ENCODE peak calls at places on chromosomes 3 and 15, in ten cellular contexts. A is astrocyte; F is WTC11; Z is cardiac fibroblast; W is CD8-positive, alpha-beta T cell; U is activated B cell treated with CpG ODN at 0.5 μM for 24 hours; M is fibroblast of pulmonary artery; D is lower leg skin; R is colonic mucosa; L is left ventricle myocardium inferior. O is an unnamed sample.

GRCh38 chr3:58266577-58266976 is 29.0 kb downstream of the ABHD6 start:
- DNase-seq in A (no peak), F (no peak), Z (no peak), W (no peak), U (no peak), M (peak; percentile 24), D (no peak), R (no peak), L (no peak), O (no peak)

GRCh38 chr3:189419022-189419421 is 212.2 kb upstream of the TP63 start:
- DNase-seq in A (no peak), F (no peak), Z (no peak), W (no peak), U (no peak), M (no peak), D (no peak), R (no peak), L (no peak), O (no peak)

GRCh38 chr3:16240229-16241023 is 24.3 kb downstream of the DPH3 start:
- DNase-seq in A (peak; percentile 46), F (no peak), Z (peak; percentile 88), W (no peak), U (no peak), M (peak; percentile 85), D (no peak), R (no peak), L (no peak), O (no peak)

GRCh38 chr3:122030381-122031122 is 8.5 kb upstream of the ILDR1 start:
- DNase-seq in A (peak; percentile 35), F (no peak), Z (peak; percentile 46), W (no peak), U (no peak), M (peak; percentile 52), D (no peak), R (no peak), L (no peak), O (no peak)

GRCh38 chr15:74036271-74037170 is 42.0 kb downstream of the PML start:
- DNase-seq in A (peak; percentile 22), F (peak; percentile 86), Z (peak; percentile 68), W (no peak), U (no peak), M (peak; percentile 86), D (no peak), R (peak; percentile 64), L (peak; percentile 61), O (no peak)

GRCh38 chr3:192303235-192303634 is 424.1 kb downstream of the FGF12 start:
- DNase-seq in A (no peak), F (no peak), Z (no peak), W (no peak), U (no peak), M (no peak), D (no peak), R (no peak), L (no peak), O (no peak)

GRCh38 chr3:157590273-157590672 is 87.1 kb upstream of the VEPH1 start:
- DNase-seq in A (no peak), F (no peak), Z (no peak), W (no peak), U (no peak), M (no peak), D (no peak), R (no peak), L (no peak), O (no peak)

GRCh38 chr3:142735462-142735861 is 11.6 kb downstream of the TRPC1 start:
- DNase-seq in A (no peak), F (no peak), Z (no peak), W (no peak), U (no peak), M (no peak), D (no peak), R (no peak), L (no peak), O (no peak)

GRCh38 chr3:194522579-194523046 is 35.8 kb upstream of the ATP13A3 start:
- DNase-seq in A (peak; percentile 85), F (no peak), Z (peak; percentile 75), W (no peak), U (no peak), M (peak; percentile 80), D (no peak), R (no peak), L (no peak), O (no peak)

GRCh38 chr3:66520716-66521115 is 19.9 kb upstream of the LRIG1 start:
- DNase-seq in A (peak; percentile 75), F (no peak), Z (peak; percentile 71), W (no peak), U (no peak), M (peak; percentile 66), D (no peak), R (no peak), L (no peak), O (no peak)

GRCh38 chr3:45659661-45660566 is 29.3 kb upstream of the SACM1L start:
- DNase-seq in A (peak; percentile 72), F (peak; percentile 85), Z (peak; percentile 81), W (peak; percentile 63), U (peak; percentile 37), M (peak; percentile 79), D (no peak), R (peak; percentile 88), L (peak; percentile 74), O (no peak)

GRCh38 chr3:184154909-184155643 is at the start of gene DVL3:
- DNase-seq in A (peak; percentile 37), F (peak; percentile 67), Z (peak; percentile 57), W (peak; percentile 64), U (peak; percentile 70), M (peak; percentile 60), D (no peak), R (peak; percentile 61), L (peak; percentile 78), O (no peak)

GRCh38 chr3:183439510-183439909 is 11.1 kb upstream of the MCF2L2 start:
- DNase-seq in A (no peak), F (no peak), Z (peak; percentile 45), W (no peak), U (no peak), M (no peak), D (no peak), R (no peak), L (no peak), O (no peak)

GRCh38 chr3:42495393-42495792 is 7.0 kb upstream of the VIPR1 start:
- DNase-seq in A (no peak), F (no peak), Z (no peak), W (no peak), U (no peak), M (no peak), D (no peak), R (peak; percentile 9), L (no peak), O (no peak)

GRCh38 chr3:38588276-38588971 is 61.1 kb downstream of the SCN5A start:
- DNase-seq in A (no peak), F (no peak), Z (no peak), W (peak; percentile 42), U (peak; percentile 4), M (no peak), D (no peak), R (no peak), L (peak; percentile 65), O (peak; percentile 34)

GRCh38 chr3:65492249-65492648 is 546.5 kb downstream of the MAGI1 start:
- DNase-seq in A (no peak), F (no peak), Z (no peak), W (no peak), U (no peak), M (no peak), D (no peak), R (no peak), L (no peak), O (no peak)

GRCh38 chr15:57321973-57322601 is 54.2 kb upstream of the CGNL1 start:
- DNase-seq in A (no peak), F (no peak), Z (no peak), W (no peak), U (no peak), M (no peak), D (no peak), R (no peak), L (no peak), O (no peak)

GRCh38 chr15:27527490-27528067 is 556.6 kb downstream of the GABRG3 start:
- DNase-seq in A (no peak), F (peak; percentile 49), Z (no peak), W (no peak), U (no peak), M (no peak), D (no peak), R (no peak), L (no peak), O (no peak)
- TF ChIP-seq CTCF in A (peak; percentile 7), F (peak; percentile 62), Z (no peak), W (no peak), U (no peak), M (no peak), D (no peak), R (no peak), L (no peak), O (peak; percentile 22)

DNA sequence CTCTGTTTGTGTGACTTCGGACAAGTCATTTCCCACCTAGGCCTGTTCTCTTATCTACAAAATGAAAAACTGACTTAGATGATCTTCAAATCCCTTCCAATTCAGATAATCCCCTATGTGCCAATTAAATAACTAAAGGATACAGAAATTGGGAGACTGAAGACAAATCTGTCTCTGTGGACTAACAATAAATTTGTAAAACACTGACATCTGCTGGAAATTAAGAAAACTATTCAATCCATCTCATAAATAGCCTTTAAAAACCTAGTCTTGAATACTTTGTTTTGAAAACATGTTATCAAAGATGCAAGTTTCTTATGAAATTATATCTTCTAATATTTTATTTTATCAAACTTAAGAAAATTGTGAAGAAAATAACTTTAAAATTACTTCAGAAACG is 38.3 kb downstream of the MTHFS start:
- DNase-seq in A (no peak), F (no peak), Z (peak; percentile 33), W (no peak), U (no peak), M (peak; percentile 27), D (no peak), R (no peak), L (no peak), O (no peak)
- TF ChIP-seq CTCF in A (peak; percentile 15), F (no peak), Z (no peak), W (no peak), U (no peak), M (peak; percentile 36), D (no peak), R (no peak), L (peak; percentile 31), O (peak; percentile 67)

DNA sequence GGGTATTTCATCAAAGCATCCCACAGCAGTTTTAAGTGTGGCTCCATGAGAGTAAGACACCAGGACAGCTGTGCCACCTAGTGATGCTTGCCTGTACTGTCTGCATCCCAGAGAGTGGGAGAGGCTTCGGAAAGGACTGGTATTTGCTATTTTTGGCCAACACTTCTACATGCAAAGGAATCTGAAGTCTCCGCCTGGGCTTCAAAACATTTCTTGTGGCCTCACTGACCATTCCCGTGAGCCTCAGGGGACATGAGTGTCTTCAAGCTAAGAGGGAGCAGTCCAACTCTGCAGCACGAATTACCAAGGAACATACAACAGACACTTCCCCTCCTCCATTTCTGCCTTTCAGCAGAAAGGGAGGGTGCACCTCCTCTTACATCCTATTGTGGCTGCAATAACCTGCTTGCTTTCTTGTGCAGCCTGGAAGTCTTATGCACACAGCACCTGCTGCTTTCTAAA is 177.5 kb downstream of the RORA start:
- DNase-seq in A (peak; percentile 54), F (peak; percentile 37), Z (peak; percentile 88), W (no peak), U (no peak), M (peak; percentile 75), D (peak; percentile 30), R (peak; percentile 25), L (peak; percentile 39), O (no peak)
- TF ChIP-seq CTCF in A (peak; percentile 67), F (no peak), Z (peak; percentile 88), W (no peak), U (no peak), M (peak; percentile 84), D (no peak), R (peak; percentile 32), L (peak; percentile 83), O (peak; percentile 84)

GRCh38 chr3:178270838-178271237 is 265.4 kb upstream of the KCNMB2 start:
- DNase-seq in A (no peak), F (no peak), Z (peak; percentile 22), W (no peak), U (no peak), M (no peak), D (no peak), R (no peak), L (no peak), O (no peak)
- TF ChIP-seq CTCF in A (no peak), F (no peak), Z (no peak), W (no peak), U (no peak), M (no peak), D (no peak), R (no peak), L (no peak), O (no peak)